ENCODE peak calls at places on chromosomes 3 and 15, in four cellular contexts. A is heart right ventricle, P is OCI-LY7, L is Panc1. V is an unnamed sample.
A peak's percentile ranks its signal among the peaks of the same experiment; 100 is the strongest.

GRCh38 chr3:47376393-47376792 is 4.4 kb upstream of the PTPN23 start:
- DNase-seq in P (peak; percentile 25), L (no peak), A (no peak), V (no peak)

GRCh38 chr15:71080166-71080565 is 35.1 kb upstream of the THSD4 start:
- DNase-seq in A (no peak), L (no peak), P (no peak), V (no peak)

GRCh38 chr3:194255252-194256039 is 95.7 kb downstream of the CPN2 start:
- DNase-seq in L (no peak), A (peak; percentile 89), P (peak; percentile 18), V (no peak)

GRCh38 chr15:44735482-44736260 is 657 bp upstream of the TRIM69 start:
- DNase-seq in L (no peak), A (peak; percentile 44), P (no peak), V (no peak)

GRCh38 chr3:180362081-180362480 is 239.9 kb upstream of the TTC14 start:
- DNase-seq in L (no peak), P (no peak), A (no peak), V (no peak)

GRCh38 chr15:31489801-31490646 is 163.4 kb downstream of the KLF13 start:
- DNase-seq in L (no peak), A (peak; percentile 38), P (peak; percentile 82), V (no peak)

GRCh38 chr3:61901481-61901880 is 340.1 kb downstream of the PTPRG start:
- DNase-seq in A (no peak), L (no peak), P (no peak), V (no peak)

GRCh38 chr3:172104471-172105072 is 65.2 kb downstream of the FNDC3B start:
- DNase-seq in L (no peak), A (no peak), P (no peak), V (no peak)

GRCh38 chr15:89116404-89116803 is 28.1 kb downstream of the ABHD2 start:
- DNase-seq in A (peak; percentile 51), L (no peak), P (no peak), V (no peak)

GRCh38 chr3:99394831-99395733 is 243.3 kb upstream of the COL8A1 start:
- DNase-seq in P (no peak), L (no peak), A (no peak), V (peak; percentile 52)

GRCh38 chr15:61275901-61276300 is 46.8 kb upstream of the RORA start:
- DNase-seq in P (no peak), A (no peak), L (no peak), V (no peak)

GRCh38 chr3:14235003-14235876 is 56.6 kb downstream of the LSM3 start:
- DNase-seq in P (no peak), L (no peak), A (no peak), V (no peak)

GRCh38 chr3:71443332-71443731 is 140.2 kb downstream of the FOXP1 start:
- DNase-seq in P (no peak), L (no peak), A (no peak), V (no peak)

GRCh38 chr3:150251654-150252053 is 156.4 kb upstream of the TSC22D2 start:
- DNase-seq in P (no peak), L (no peak), A (no peak), V (no peak)

GRCh38 chr15:89342840-89343239 is 8.2 kb upstream of the POLG start:
- DNase-seq in A (no peak), P (no peak), L (no peak), V (no peak)

DNA sequence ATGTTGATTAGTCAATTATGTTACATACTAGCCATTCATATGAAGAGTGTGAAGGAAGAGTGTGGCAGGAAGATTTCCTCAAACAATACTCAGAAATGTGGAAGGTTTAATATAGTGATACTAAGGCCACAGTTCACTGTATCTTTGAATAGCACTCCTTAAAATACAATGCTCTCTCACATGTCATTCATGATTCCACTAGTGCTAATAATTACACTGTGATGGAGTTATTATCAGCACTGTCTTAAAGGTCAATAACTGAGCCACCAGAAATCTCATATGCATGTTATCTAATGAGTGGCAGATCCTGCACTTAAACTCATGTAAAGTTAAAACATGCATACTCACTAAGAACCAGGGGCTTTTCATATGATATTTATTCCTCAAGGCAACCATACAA is 134.3 kb upstream of the TGFBR2 start:
- DNase-seq in P (no peak), L (no peak), A (no peak), V (no peak)
- H3K27ac ChIP-seq in P (no peak overlapping the region), L (no peak overlapping the region), A (peak overlapping the region; percentile 42), V (no peak overlapping the region)

GRCh38 chr3:42829628-42830436 is 20.6 kb downstream of the ACKR2 start:
- DNase-seq in P (no peak), A (no peak), L (no peak), V (no peak)
- H3K27ac ChIP-seq in P (no peak overlapping the region), A (no peak overlapping the region), L (no peak overlapping the region), V (no peak overlapping the region)

GRCh38 chr3:4471907-4472306 is 4.8 kb upstream of the SUMF1 start:
- DNase-seq in P (no peak), A (no peak), L (no peak), V (no peak)

GRCh38 chr3:4472766-4473165 is 5.7 kb upstream of the SUMF1 start:
- DNase-seq in A (no peak), L (no peak), P (no peak), V (no peak)

GRCh38 chr3:4472312-4472711 is 5.2 kb upstream of the SUMF1 start:
- DNase-seq in A (no peak), P (no peak), L (no peak), V (no peak)

GRCh38 chr3:4476507-4476906 is 9.4 kb upstream of the SUMF1 start:
- DNase-seq in P (no peak), A (no peak), L (no peak), V (no peak)

GRCh38 chr3:4474683-4475490 is 7.8 kb upstream of the SUMF1 start:
- DNase-seq in L (no peak), P (no peak), A (peak; percentile 67), V (no peak)
- H3K27ac ChIP-seq in L (no peak overlapping the region), P (no peak overlapping the region), A (peak overlapping the region; percentile 56), V (no peak overlapping the region)

GRCh38 chr3:111954228-111954990 is 24.4 kb upstream of the ABHD10 start:
- DNase-seq in A (no peak), L (no peak), P (no peak), V (no peak)
- H3K27ac ChIP-seq in A (peak overlapping the region; percentile 53), L (no peak overlapping the region), P (no peak overlapping the region), V (no peak overlapping the region)

GRCh38 chr3:41847679-41848078 is 114.2 kb downstream of the ULK4 start:
- DNase-seq in A (no peak), P (no peak), L (no peak), V (no peak)

GRCh38 chr3:41848745-41849574 is 112.9 kb downstream of the ULK4 start:
- DNase-seq in P (no peak), L (no peak), A (no peak), V (no peak)

DNA sequence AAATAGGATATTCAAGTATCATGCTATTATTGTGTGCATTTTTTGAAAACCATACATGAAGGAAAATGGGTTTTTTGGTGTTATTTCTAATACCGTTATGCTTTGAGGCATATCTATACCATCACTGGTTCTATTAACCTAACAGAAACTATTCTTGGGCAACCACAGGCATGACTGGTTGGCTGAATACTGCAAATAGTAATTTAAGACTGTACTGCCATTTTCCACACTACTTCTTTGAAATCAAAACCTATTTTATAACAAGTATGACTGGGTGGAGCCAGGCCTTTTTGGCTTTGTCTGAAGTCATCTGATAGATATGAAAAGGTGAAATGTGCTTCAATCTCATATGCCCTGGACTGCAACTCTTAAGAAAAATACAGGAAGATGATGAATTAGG is 115.1 kb downstream of the ULK4 start:
- DNase-seq in A (no peak), L (no peak), P (no peak), V (no peak)
- H3K27ac ChIP-seq in A (no peak overlapping the region), L (no peak overlapping the region), P (no peak overlapping the region), V (no peak overlapping the region)

GRCh38 chr3:96483781-96484180 is 330.6 kb upstream of the EPHA6 start:
- DNase-seq in A (no peak), P (no peak), L (no peak), V (no peak)
- H3K27ac ChIP-seq in A (no peak overlapping the region), P (no peak overlapping the region), L (no peak overlapping the region), V (no peak overlapping the region)

GRCh38 chr15:62569460-62570404 is 404.6 kb upstream of the C2CD4B start:
- DNase-seq in A (peak; percentile 57), L (no peak), P (no peak), V (peak; percentile 91)
- H3K27ac ChIP-seq in A (no peak overlapping the region), L (no peak overlapping the region), P (no peak overlapping the region), V (peak overlapping the region; percentile 61)

DNA sequence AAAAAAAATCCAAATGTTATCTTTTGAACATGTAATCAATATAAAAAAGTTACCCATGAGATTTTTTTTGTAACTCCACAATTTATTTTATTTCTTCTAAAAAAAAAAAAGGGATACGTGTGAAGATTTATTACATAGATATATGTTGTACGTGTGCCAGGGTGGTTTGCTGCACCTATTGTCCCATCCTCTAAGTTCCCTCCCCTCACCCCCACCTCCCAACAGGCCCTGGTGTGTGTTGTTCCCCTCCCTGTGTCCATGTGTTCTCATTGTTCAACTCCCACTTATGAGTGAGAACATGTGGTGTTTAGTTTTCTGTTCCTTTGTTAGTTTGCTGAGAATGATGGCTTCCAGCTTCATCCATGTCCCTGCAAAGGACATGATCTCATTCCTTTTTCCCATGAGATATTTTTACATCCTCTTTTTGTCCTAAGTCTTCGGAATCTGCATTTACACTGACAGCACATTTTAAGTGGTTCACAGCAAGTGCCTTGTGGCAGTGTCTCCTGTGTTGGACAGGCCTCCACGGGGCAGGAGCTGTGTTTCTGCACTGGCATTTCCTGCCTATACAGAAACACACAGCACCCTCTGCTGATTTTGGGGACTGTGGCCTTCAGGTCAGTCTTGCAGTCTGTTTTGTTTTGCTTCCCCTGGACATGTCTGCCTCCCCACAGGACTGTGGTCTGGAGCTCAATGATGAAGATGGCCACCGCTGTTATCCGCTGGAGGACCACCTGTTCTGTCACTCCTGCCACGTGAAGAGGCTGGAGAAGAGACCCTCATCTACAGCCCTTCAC is 12.8 kb upstream of the SACM1L start:
- DNase-seq in L (no peak), P (no peak), A (no peak), V (no peak)
- H3K27ac ChIP-seq in L (no peak overlapping the region), P (no peak overlapping the region), A (peak overlapping the region; percentile 88), V (peak overlapping the region; percentile 31)

GRCh38 chr3:11212301-11212613 is 58.0 kb downstream of the HRH1 start:
- DNase-seq in P (no peak), L (no peak), A (no peak), V (no peak)

GRCh38 chr3:11211531-11212300 is 57.4 kb downstream of the HRH1 start:
- DNase-seq in L (no peak), P (no peak), A (no peak), V (no peak)

GRCh38 chr3:11213810-11214450 is 58.3 kb upstream of the ATG7 start:
- DNase-seq in L (no peak), A (no peak), P (no peak), V (no peak)

GRCh38 chr3:11214451-11214987 is 57.7 kb upstream of the ATG7 start:
- DNase-seq in P (no peak), L (no peak), A (no peak), V (no peak)

DNA sequence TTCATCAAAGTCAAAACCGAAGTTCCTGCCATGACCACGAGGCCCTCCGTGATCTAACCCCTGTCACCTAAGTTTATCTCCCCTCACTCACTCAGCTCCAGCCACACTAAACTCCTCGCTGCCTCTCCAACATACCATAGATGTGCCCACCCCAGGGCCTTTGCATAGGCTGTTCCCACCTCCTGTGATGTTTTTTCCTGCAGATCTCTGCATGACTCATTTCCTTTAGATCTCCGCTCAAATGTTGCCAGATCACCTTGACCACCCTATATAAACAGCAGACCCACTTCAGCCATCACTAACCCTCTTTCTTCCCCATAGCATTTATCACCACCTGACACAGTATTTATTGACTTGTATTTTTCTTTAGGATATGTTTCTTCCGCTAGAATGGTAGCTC is 58.5 kb downstream of the HRH1 start:
- DNase-seq in A (no peak), L (no peak), P (no peak), V (no peak)
- H3K27ac ChIP-seq in A (no peak overlapping the region), L (no peak overlapping the region), P (no peak overlapping the region), V (no peak overlapping the region)

GRCh38 chr3:119295816-119296484 is 1.8 kb downstream of the ARHGAP31 start:
- DNase-seq in A (no peak), P (no peak), L (no peak), V (no peak)
- H3K27ac ChIP-seq in A (peak overlapping the region; percentile 96), P (no peak overlapping the region), L (peak overlapping the region; percentile 49), V (no peak overlapping the region)